ENCODE peak calls at places on chromosomes 2 and 18, in five cellular contexts. V is A549, C is IMR-90, B is K562, A is GM12878. M is an unnamed sample.

GRCh38 chr2:60152226-60152833 is 401.1 kb downstream of the BCL11A start:
- DNase-seq in A (no peak), V (peak), B (peak), C (peak), M (no peak)

GRCh38 chr18:79947054-79947755 is 4.2 kb downstream of the SLC66A2 start:
- DNase-seq in C (peak), B (no peak), V (no peak), A (no peak), M (no peak)

GRCh38 chr2:57443985-57444501 is 602.6 kb upstream of the VRK2 start:
- DNase-seq in V (no peak), A (no peak), C (no peak), B (no peak), M (no peak)

GRCh38 chr2:101360229-101360628 is 27.1 kb downstream of the CREG2 start:
- DNase-seq in B (no peak), V (peak), A (no peak), C (peak), M (no peak)

GRCh38 chr2:232787806-232788205 is 11.4 kb upstream of the KCNJ13 start:
- DNase-seq in B (no peak), C (no peak), V (no peak), A (no peak), M (no peak)

GRCh38 chr2:109675666-109676345 is 61.6 kb downstream of the SOWAHC start:
- DNase-seq in C (no peak), B (no peak), A (no peak), V (no peak), M (no peak)

GRCh38 chr2:144479659-144480058 is 40.3 kb downstream of the ZEB2 start:
- DNase-seq in V (no peak), C (no peak), B (no peak), A (no peak), M (no peak)

GRCh38 chr2:241489733-241490443 is 18.5 kb downstream of the STK25 start:
- DNase-seq in B (peak), C (no peak), A (no peak), V (no peak), M (no peak)

GRCh38 chr2:55408098-55408882 is 11.4 kb downstream of the CCDC88A start:
- DNase-seq in B (no peak), A (no peak), V (no peak), C (peak), M (no peak)

GRCh38 chr2:33437297-33437696 is 39.2 kb upstream of the RASGRP3 start:
- DNase-seq in C (peak), V (no peak), A (no peak), B (peak), M (no peak)

GRCh38 chr2:196696423-196697073 is 57.0 kb downstream of the CCDC150 start:
- DNase-seq in V (peak), C (peak), B (peak), A (no peak), M (no peak)

GRCh38 chr2:65377556-65378307 is 54.7 kb downstream of the SPRED2 start:
- DNase-seq in B (peak), V (peak), C (peak), A (no peak), M (no peak)

GRCh38 chr2:66577331-66578041 is 142.6 kb downstream of the MEIS1 start:
- DNase-seq in B (no peak), A (no peak), C (peak), V (no peak), M (no peak)

GRCh38 chr2:235658371-235659174 is 164.7 kb downstream of the AGAP1 start:
- DNase-seq in C (no peak), B (no peak), A (no peak), V (no peak), M (no peak)

GRCh38 chr2:55986700-55987440 is 63.3 kb upstream of the EFEMP1 start:
- DNase-seq in C (peak), A (no peak), B (no peak), V (no peak), M (no peak)

GRCh38 chr2:69088471-69088870 is 75.5 kb downstream of the ANTXR1 start:
- DNase-seq in C (peak), V (peak), A (no peak), B (no peak), M (no peak)

GRCh38 chr2:105369777-105370690 is 28.8 kb downstream of the FHL2 start:
- DNase-seq in B (peak), V (peak), A (peak), C (peak), M (peak)

GRCh38 chr2:1639086-1639858 is 105.0 kb downstream of the PXDN start:
- DNase-seq in A (no peak), B (no peak), V (no peak), C (no peak), M (no peak)

DNA sequence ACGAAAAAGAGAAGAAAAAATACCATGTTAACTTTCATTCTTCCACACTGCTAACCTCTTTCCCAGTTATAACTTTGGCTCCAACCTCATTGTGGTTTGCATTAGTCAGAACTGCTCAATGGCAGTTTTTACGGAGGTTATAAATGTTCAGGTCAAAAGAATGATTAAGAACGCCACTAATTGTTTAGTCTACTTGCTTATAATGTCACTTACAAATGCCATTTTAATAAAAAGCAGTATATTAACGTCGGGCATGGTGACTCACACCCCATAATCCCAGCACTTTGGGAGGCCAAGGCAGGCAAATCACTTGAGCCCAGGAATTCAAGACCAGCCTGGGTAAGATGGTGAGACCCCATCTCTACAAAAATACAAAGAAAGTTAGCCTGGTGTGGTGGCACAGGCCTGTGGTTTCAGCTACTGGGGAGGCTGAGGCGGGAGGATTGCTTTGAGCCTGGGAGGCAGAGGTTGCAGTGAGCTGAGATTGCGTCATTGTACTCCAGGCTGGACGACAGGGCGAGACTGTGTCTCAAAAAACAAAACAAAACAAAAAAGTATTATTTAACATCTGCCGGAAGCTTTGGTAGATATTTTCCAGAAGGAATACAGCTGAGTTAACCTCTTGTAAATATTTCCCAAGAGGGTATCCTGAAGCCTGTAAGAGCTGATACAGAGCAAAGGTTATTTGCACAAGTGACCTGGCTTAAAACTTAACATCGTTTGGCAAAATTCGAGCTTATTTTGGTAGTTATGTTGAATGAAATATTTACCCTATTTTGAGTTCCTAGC is 5.1 kb downstream of the AGPS start:
- DNase-seq in A (no peak), V (peak), B (no peak), C (peak), M (no peak)
- TF ChIP-seq RCOR1 in A (no peak), V (no peak), B (no peak), C (peak), M (no peak)

DNA sequence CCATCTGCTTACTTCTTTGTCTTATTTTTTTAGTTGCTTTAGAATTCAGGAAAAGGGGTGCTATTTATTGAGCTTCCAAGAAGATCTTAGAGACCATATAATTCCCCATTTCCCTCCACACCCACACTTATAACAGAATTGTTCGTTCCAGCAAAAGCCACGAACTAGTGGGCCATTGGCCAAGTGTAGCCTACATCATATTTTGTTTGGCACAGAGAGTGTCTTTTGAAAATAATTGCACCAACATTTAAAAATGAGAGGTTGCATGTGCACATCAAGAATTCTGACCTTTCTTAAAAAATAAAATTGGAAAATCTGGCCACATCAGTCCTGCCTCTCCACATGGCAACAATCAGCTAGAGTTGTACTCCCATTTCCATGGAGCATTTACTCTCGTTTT is 655.5 kb upstream of the FANCL start:
- DNase-seq in V (no peak), A (no peak), C (peak), B (no peak), M (no peak)
- TF ChIP-seq RCOR1 in V (no peak), A (no peak), C (no peak), B (no peak), M (no peak)

GRCh38 chr2:62458206-62459035 is 47.6 kb downstream of the TMEM17 start:
- DNase-seq in C (no peak), A (no peak), V (no peak), B (no peak), M (no peak)
- TF ChIP-seq RCOR1 in C (no peak), A (no peak), V (no peak), B (no peak), M (no peak)

GRCh38 chr2:234335676-234336228 is 161.1 kb downstream of the ARL4C start:
- DNase-seq in V (peak), C (peak), B (no peak), A (no peak), M (peak)

GRCh38 chr2:234343297-234343696 is 153.6 kb downstream of the ARL4C start:
- DNase-seq in A (no peak), C (peak), V (no peak), B (no peak), M (no peak)

GRCh38 chr2:234344041-234344440 is 152.8 kb downstream of the ARL4C start:
- DNase-seq in V (no peak), C (no peak), A (no peak), B (no peak), M (no peak)

GRCh38 chr2:234339016-234339415 is 157.9 kb downstream of the ARL4C start:
- DNase-seq in V (no peak), C (no peak), B (no peak), A (no peak), M (no peak)

GRCh38 chr2:234341332-234341985 is 155.4 kb downstream of the ARL4C start:
- DNase-seq in A (no peak), C (peak), V (no peak), B (no peak), M (no peak)
- TF ChIP-seq RCOR1 in A (no peak), C (no peak), V (no peak), B (no peak), M (no peak)

GRCh38 chr2:63053235-63053888 is 2.7 kb downstream of the OTX1 start:
- DNase-seq in V (no peak), C (no peak), B (no peak), A (no peak), M (no peak)
- TF ChIP-seq RCOR1 in V (no peak), C (no peak), B (no peak), A (no peak), M (no peak)

DNA sequence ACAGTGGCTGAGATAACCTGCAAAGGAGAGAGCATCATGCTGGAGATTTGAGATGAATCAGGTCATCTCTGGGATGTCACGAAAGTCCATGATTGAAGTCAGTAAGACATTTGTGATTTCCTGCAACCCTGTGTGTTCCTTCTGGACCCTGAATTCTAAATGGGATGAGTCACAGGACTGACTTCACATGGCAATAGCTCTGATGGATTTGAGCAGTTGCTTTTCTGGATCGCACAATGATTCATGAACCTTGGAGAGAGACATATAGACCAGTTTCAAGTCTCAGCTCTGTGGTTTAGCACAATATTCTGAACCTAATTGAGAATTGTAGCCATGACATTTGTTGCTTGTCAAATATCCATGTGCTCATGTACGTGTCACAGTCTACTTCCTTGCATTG is 103.0 kb downstream of the TSN start:
- DNase-seq in C (peak), V (no peak), A (no peak), B (no peak), M (no peak)
- TF ChIP-seq RCOR1 in C (no peak), V (no peak), A (no peak), B (no peak), M (no peak)

GRCh38 chr2:219072741-219073140 is 12.0 kb upstream of the IHH start:
- DNase-seq in V (no peak), A (no peak), B (no peak), C (no peak), M (no peak)
- TF ChIP-seq RCOR1 in V (no peak), A (no peak), B (no peak), C (no peak), M (no peak)

DNA sequence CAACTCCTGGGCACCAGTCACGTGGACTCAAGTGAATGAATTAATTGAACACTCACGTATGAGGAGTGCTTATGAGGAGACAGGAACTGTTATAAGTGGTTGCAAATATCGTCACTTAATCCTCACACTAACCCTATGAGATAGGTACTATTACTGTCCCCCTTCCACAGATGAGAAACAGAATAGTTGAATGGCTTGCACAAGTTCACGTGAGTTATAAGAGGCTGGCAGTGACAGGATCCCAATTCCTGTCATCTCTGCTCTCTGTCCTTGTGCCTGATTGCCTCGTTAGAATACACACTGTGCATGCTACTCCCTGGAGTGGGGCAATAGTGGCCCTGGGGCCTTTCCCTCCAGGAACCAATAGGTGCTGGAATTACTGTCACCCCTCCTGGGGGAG is 253.5 kb downstream of the DYSF start:
- DNase-seq in V (no peak), B (no peak), A (no peak), C (no peak), M (no peak)
- TF ChIP-seq RCOR1 in V (no peak), B (no peak), A (no peak), C (no peak), M (no peak)

DNA sequence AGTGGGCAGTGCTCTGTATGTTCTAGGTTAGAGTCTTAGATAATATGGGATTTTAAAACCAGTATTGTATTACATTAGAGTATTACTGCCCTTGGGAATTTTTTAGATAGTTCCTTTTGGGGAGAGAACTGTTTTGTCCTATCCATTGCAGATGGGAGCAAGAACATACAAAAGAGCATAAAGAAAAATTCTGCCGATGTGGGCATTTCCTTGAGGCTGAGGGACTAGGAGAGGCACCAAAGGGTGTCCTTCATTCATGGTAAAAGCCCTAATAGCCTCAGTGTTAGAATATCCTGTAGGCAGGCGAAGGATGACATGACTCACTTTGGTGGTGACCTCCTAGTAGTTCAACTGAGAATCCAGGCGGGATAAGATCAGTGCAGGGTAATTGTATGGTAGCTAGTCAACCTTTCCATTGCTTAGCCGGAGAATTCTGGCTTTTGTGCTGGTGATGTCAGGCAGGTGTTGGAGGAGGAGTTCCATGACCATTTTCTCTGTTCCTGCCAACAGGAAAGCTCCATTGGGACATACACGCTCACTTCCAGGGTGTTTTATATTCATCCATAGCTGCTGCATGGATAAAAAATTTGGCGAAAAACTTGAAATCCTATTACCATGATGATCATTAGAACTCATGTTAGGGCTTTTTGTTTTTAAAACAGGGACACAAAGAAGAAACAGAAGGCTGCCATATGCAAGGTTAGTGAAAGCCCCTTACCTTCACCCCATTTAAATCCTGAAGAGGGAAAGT is 28.1 kb downstream of the EPAS1 start:
- DNase-seq in B (peak), A (no peak), C (peak), V (no peak), M (no peak)
- TF ChIP-seq RCOR1 in B (no peak), A (no peak), C (no peak), V (no peak), M (no peak)

DNA sequence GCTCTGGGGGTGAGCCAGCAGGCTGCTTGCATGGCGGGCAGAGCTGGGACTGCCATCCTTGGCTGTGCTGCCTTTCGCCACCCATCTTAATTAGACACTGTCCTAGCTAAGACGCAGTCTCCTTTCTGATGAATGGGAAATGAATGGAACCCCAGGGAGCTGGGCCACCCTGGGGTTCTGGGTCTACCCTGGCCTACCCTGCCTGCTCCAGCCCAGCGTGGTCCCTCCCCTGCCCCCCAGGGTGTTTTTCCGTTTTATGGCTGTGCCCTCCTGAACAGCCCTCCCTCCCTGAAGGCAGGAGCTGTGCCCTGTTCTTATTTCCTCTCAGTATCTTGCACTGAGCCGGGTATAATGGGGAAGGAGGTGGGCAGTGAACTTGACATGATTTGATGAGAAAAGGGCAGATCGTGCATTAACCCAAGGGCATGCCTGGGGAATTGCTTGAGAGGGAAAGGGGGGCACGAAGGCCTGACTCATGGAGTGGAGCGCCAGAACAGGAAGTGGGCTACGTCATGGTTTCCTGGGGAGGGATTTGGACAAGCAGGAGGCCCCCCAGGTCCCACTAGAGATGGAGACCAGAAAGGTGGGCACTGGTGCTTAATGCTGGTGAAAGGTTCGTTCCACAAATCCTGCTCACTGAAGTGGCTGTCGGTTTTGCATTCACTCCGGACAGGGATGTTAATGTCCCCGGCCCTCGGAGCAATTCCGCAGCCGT is 165.0 kb downstream of the KLHL29 start:
- DNase-seq in V (no peak), B (no peak), C (peak), A (no peak), M (no peak)
- TF ChIP-seq RCOR1 in V (no peak), B (no peak), C (no peak), A (no peak), M (no peak)